ENCODE peak calls at places on chromosomes 12 and 14, in nine cellular contexts. One of them, this sample, is unnamed.

GRCh38 chr12:47433876-47434275 is 272.0 kb downstream of the RPAP3 start:
- DNase-seq in NCI-H2081: no peak
- DNase-seq in fibroblast of mammary gland: peak
- DNase-seq in AG08396: no peak
- DNase-seq in NCI-H82: no peak
- DNase-seq in endothelial cell: no peak
- DNase-seq in amniotic epithelial cell: no peak
- DNase-seq in amniotic stem cell: no peak
- DNase-seq in activated CD8-positive, alpha-beta memory T cell treated with anti-CD3 and anti-CD28 coated beads for 4 hours: no peak
- DNase-seq in this sample: no peak

GRCh38 chr14:94542111-94542810 is 19.0 kb upstream of the SERPINA4 start:
- DNase-seq in NCI-H2081: no peak
- DNase-seq in fibroblast of mammary gland: peak
- DNase-seq in AG08396: no peak
- DNase-seq in NCI-H82: no peak
- DNase-seq in endothelial cell: no peak
- DNase-seq in amniotic epithelial cell: no peak
- DNase-seq in amniotic stem cell: peak
- DNase-seq in activated CD8-positive, alpha-beta memory T cell treated with anti-CD3 and anti-CD28 coated beads for 4 hours: no peak
- DNase-seq in this sample: no peak

GRCh38 chr12:25959069-25959961 is 833 bp downstream of the RASSF8 start:
- DNase-seq in NCI-H2081: peak
- DNase-seq in fibroblast of mammary gland: peak
- DNase-seq in AG08396: peak
- DNase-seq in NCI-H82: peak
- DNase-seq in endothelial cell: peak
- DNase-seq in amniotic epithelial cell: peak
- DNase-seq in amniotic stem cell: peak
- DNase-seq in activated CD8-positive, alpha-beta memory T cell treated with anti-CD3 and anti-CD28 coated beads for 4 hours: no peak
- DNase-seq in this sample: peak

GRCh38 chr12:49294086-49294803 is 702 bp upstream of the PRPH start:
- DNase-seq in NCI-H2081: no peak
- DNase-seq in fibroblast of mammary gland: no peak
- DNase-seq in AG08396: no peak
- DNase-seq in NCI-H82: peak
- DNase-seq in endothelial cell: no peak
- DNase-seq in amniotic epithelial cell: no peak
- DNase-seq in amniotic stem cell: no peak
- DNase-seq in activated CD8-positive, alpha-beta memory T cell treated with anti-CD3 and anti-CD28 coated beads for 4 hours: no peak
- DNase-seq in this sample: no peak

GRCh38 chr12:26749781-26750180 is 83.2 kb downstream of the ITPR2 start:
- DNase-seq in NCI-H2081: no peak
- DNase-seq in fibroblast of mammary gland: no peak
- DNase-seq in AG08396: no peak
- DNase-seq in NCI-H82: no peak
- DNase-seq in endothelial cell: no peak
- DNase-seq in amniotic epithelial cell: no peak
- DNase-seq in amniotic stem cell: no peak
- DNase-seq in activated CD8-positive, alpha-beta memory T cell treated with anti-CD3 and anti-CD28 coated beads for 4 hours: no peak
- DNase-seq in this sample: no peak

GRCh38 chr12:113073586-113073985 is 17.1 kb downstream of the DTX1 start:
- DNase-seq in NCI-H2081: no peak
- DNase-seq in fibroblast of mammary gland: no peak
- DNase-seq in AG08396: no peak
- DNase-seq in NCI-H82: no peak
- DNase-seq in endothelial cell: no peak
- DNase-seq in amniotic epithelial cell: no peak
- DNase-seq in amniotic stem cell: no peak
- DNase-seq in activated CD8-positive, alpha-beta memory T cell treated with anti-CD3 and anti-CD28 coated beads for 4 hours: no peak
- DNase-seq in this sample: no peak

GRCh38 chr14:94451091-94451751 is 1.4 kb downstream of the SERPINA11 start:
- DNase-seq in NCI-H2081: no peak
- DNase-seq in fibroblast of mammary gland: no peak
- DNase-seq in AG08396: no peak
- DNase-seq in NCI-H82: no peak
- DNase-seq in endothelial cell: no peak
- DNase-seq in amniotic epithelial cell: no peak
- DNase-seq in amniotic stem cell: no peak
- DNase-seq in activated CD8-positive, alpha-beta memory T cell treated with anti-CD3 and anti-CD28 coated beads for 4 hours: no peak
- DNase-seq in this sample: peak

GRCh38 chr14:93859957-93860356 is 67.2 kb upstream of the FAM181A start:
- DNase-seq in NCI-H2081: no peak
- DNase-seq in fibroblast of mammary gland: peak
- DNase-seq in AG08396: no peak
- DNase-seq in NCI-H82: peak
- DNase-seq in endothelial cell: no peak
- DNase-seq in amniotic epithelial cell: peak
- DNase-seq in amniotic stem cell: no peak
- DNase-seq in activated CD8-positive, alpha-beta memory T cell treated with anti-CD3 and anti-CD28 coated beads for 4 hours: no peak
- DNase-seq in this sample: peak

GRCh38 chr14:82855912-82856381 is 1322.3 kb upstream of the SEL1L start:
- DNase-seq in NCI-H2081: peak
- DNase-seq in fibroblast of mammary gland: peak
- DNase-seq in AG08396: peak
- DNase-seq in NCI-H82: peak
- DNase-seq in endothelial cell: no peak
- DNase-seq in amniotic epithelial cell: peak
- DNase-seq in amniotic stem cell: no peak
- DNase-seq in activated CD8-positive, alpha-beta memory T cell treated with anti-CD3 and anti-CD28 coated beads for 4 hours: no peak
- DNase-seq in this sample: peak

GRCh38 chr14:41549821-41550597 is 56.7 kb upstream of the LRFN5 start:
- DNase-seq in NCI-H2081: no peak
- DNase-seq in fibroblast of mammary gland: peak
- DNase-seq in AG08396: no peak
- DNase-seq in NCI-H82: no peak
- DNase-seq in endothelial cell: no peak
- DNase-seq in amniotic epithelial cell: peak
- DNase-seq in amniotic stem cell: no peak
- DNase-seq in activated CD8-positive, alpha-beta memory T cell treated with anti-CD3 and anti-CD28 coated beads for 4 hours: no peak
- DNase-seq in this sample: peak

GRCh38 chr14:96098309-96098998 is 59.3 kb downstream of the C14orf132 start:
- DNase-seq in NCI-H2081: peak
- DNase-seq in fibroblast of mammary gland: peak
- DNase-seq in AG08396: peak
- DNase-seq in NCI-H82: peak
- DNase-seq in endothelial cell: peak
- DNase-seq in amniotic epithelial cell: peak
- DNase-seq in amniotic stem cell: peak
- DNase-seq in activated CD8-positive, alpha-beta memory T cell treated with anti-CD3 and anti-CD28 coated beads for 4 hours: no peak
- DNase-seq in this sample: peak

GRCh38 chr12:93447555-93448265 is 6.0 kb upstream of the UBE2N start:
- DNase-seq in NCI-H2081: no peak
- DNase-seq in fibroblast of mammary gland: no peak
- DNase-seq in AG08396: no peak
- DNase-seq in NCI-H82: no peak
- DNase-seq in endothelial cell: no peak
- DNase-seq in amniotic epithelial cell: no peak
- DNase-seq in amniotic stem cell: no peak
- DNase-seq in activated CD8-positive, alpha-beta memory T cell treated with anti-CD3 and anti-CD28 coated beads for 4 hours: no peak
- DNase-seq in this sample: no peak

GRCh38 chr14:34046799-34047520 is 96.1 kb upstream of the EGLN3 start:
- DNase-seq in NCI-H2081: no peak
- DNase-seq in fibroblast of mammary gland: no peak
- DNase-seq in AG08396: no peak
- DNase-seq in NCI-H82: no peak
- DNase-seq in endothelial cell: no peak
- DNase-seq in amniotic epithelial cell: no peak
- DNase-seq in amniotic stem cell: no peak
- DNase-seq in activated CD8-positive, alpha-beta memory T cell treated with anti-CD3 and anti-CD28 coated beads for 4 hours: no peak
- DNase-seq in this sample: no peak

GRCh38 chr14:102675396-102675795 is 82.9 kb downstream of the RCOR1 start:
- DNase-seq in NCI-H2081: no peak
- DNase-seq in fibroblast of mammary gland: no peak
- DNase-seq in AG08396: no peak
- DNase-seq in NCI-H82: no peak
- DNase-seq in endothelial cell: no peak
- DNase-seq in amniotic epithelial cell: no peak
- DNase-seq in amniotic stem cell: no peak
- DNase-seq in activated CD8-positive, alpha-beta memory T cell treated with anti-CD3 and anti-CD28 coated beads for 4 hours: no peak
- DNase-seq in this sample: no peak

GRCh38 chr14:104879983-104880565 is 15.0 kb downstream of the CEP170B start:
- DNase-seq in NCI-H2081: no peak
- DNase-seq in fibroblast of mammary gland: no peak
- DNase-seq in AG08396: no peak
- DNase-seq in NCI-H82: no peak
- DNase-seq in endothelial cell: no peak
- DNase-seq in amniotic epithelial cell: no peak
- DNase-seq in amniotic stem cell: no peak
- DNase-seq in activated CD8-positive, alpha-beta memory T cell treated with anti-CD3 and anti-CD28 coated beads for 4 hours: no peak
- DNase-seq in this sample: no peak

GRCh38 chr14:60064491-60065072 is 27.1 kb upstream of the PCNX4 start:
- DNase-seq in NCI-H2081: no peak
- DNase-seq in fibroblast of mammary gland: peak
- DNase-seq in AG08396: no peak
- DNase-seq in NCI-H82: peak
- DNase-seq in endothelial cell: no peak
- DNase-seq in amniotic epithelial cell: peak
- DNase-seq in amniotic stem cell: peak
- DNase-seq in activated CD8-positive, alpha-beta memory T cell treated with anti-CD3 and anti-CD28 coated beads for 4 hours: no peak
- DNase-seq in this sample: peak

GRCh38 chr14:67919259-67919658 is 99.7 kb downstream of the RAD51B start:
- DNase-seq in NCI-H2081: no peak
- DNase-seq in fibroblast of mammary gland: no peak
- DNase-seq in AG08396: no peak
- DNase-seq in NCI-H82: no peak
- DNase-seq in endothelial cell: no peak
- DNase-seq in amniotic epithelial cell: peak
- DNase-seq in amniotic stem cell: no peak
- DNase-seq in activated CD8-positive, alpha-beta memory T cell treated with anti-CD3 and anti-CD28 coated beads for 4 hours: no peak
- DNase-seq in this sample: no peak

This sample was measured in hepatocyte.